ENCODE peak calls at places on chromosomes 6 and 20, in five cellular contexts. X, L, C, Y and V are unnamed samples.

GRCh38 chr6:85186546-85187170 is 263.2 kb upstream of the NT5E start:
- DNase-seq in X (peak; percentile 15), L (no peak), C (no peak), Y (no peak), V (no peak)

GRCh38 chr20:53154540-53154939 is 182.4 kb downstream of the TSHZ2 start:
- DNase-seq in L (no peak), Y (no peak), C (no peak), X (no peak), V (no peak)

GRCh38 chr20:6515261-6515660 is 252.2 kb upstream of the BMP2 start:
- DNase-seq in L (no peak), C (no peak), Y (no peak), X (peak; percentile 8), V (no peak)

GRCh38 chr6:11585426-11586016 is 48.0 kb downstream of the TMEM170B start:
- DNase-seq in L (no peak), Y (no peak), X (peak; percentile 79), C (no peak), V (no peak)

GRCh38 chr6:19410477-19410876 is 426.7 kb upstream of the ID4 start:
- DNase-seq in L (no peak), X (peak; percentile 51), Y (no peak), C (no peak), V (no peak)

GRCh38 chr20:3316131-3316530 is 77.1 kb upstream of the SLC4A11 start:
- DNase-seq in C (no peak), X (no peak), Y (no peak), L (no peak), V (peak; percentile 58)

GRCh38 chr20:40459299-40459698 is 229.7 kb downstream of the MAFB start:
- DNase-seq in L (no peak), C (no peak), Y (no peak), X (no peak), V (no peak)

GRCh38 chr6:5412663-5413062 is 151.3 kb downstream of the FARS2 start:
- DNase-seq in L (no peak), X (no peak), Y (no peak), C (no peak), V (no peak)

GRCh38 chr6:88616380-88616779 is 347.0 kb downstream of the RNGTT start:
- DNase-seq in C (no peak), Y (no peak), X (no peak), L (no peak), V (no peak)

GRCh38 chr6:140319209-140319608 is 944.8 kb upstream of the CITED2 start:
- DNase-seq in C (no peak), Y (no peak), X (peak; percentile 75), L (no peak), V (no peak)

GRCh38 chr6:3325210-3325609 is 66.5 kb downstream of the PSMG4 start:
- DNase-seq in Y (peak; percentile 63), X (peak; percentile 62), L (no peak), C (no peak), V (peak; percentile 49)

GRCh38 chr6:2110504-2110903 is 134.9 kb downstream of the GMDS start:
- DNase-seq in C (no peak), X (peak; percentile 6), Y (no peak), L (no peak), V (no peak)

GRCh38 chr20:37007898-37008649 is 56.6 kb upstream of the SAMHD1 start:
- DNase-seq in C (no peak), L (no peak), X (peak; percentile 56), Y (no peak), V (no peak)

GRCh38 chr6:32047084-32047478 is 8.9 kb downstream of the CYP21A2 start:
- DNase-seq in L (no peak), C (peak; percentile 39), X (peak; percentile 24), Y (peak; percentile 91), V (peak; percentile 68)

GRCh38 chr20:59850018-59850641 is 83.3 kb downstream of the SYCP2 start:
- DNase-seq in C (no peak), Y (no peak), L (no peak), X (peak; percentile 42), V (no peak)

GRCh38 chr6:43407296-43407695 is 20.0 kb upstream of the ABCC10 start:
- DNase-seq in Y (no peak), X (no peak), L (no peak), C (no peak), V (no peak)

GRCh38 chr6:34213772-34214171 is 22.9 kb upstream of the HMGA1 start:
- DNase-seq in C (no peak), L (no peak), X (peak; percentile 81), Y (no peak), V (no peak)

GRCh38 chr20:34875657-34876160 is 703 bp upstream of the ACSS2 start:
- DNase-seq in Y (no peak), C (no peak), L (no peak), X (no peak), V (no peak)
- TF ChIP-seq CTCF in Y (no peak), C (no peak), L (peak; percentile 17), X (no peak), V (no peak)

GRCh38 chr6:161125591-161125990 is 134.0 kb downstream of the MAP3K4 start:
- DNase-seq in C (no peak), L (no peak), X (no peak), Y (no peak), V (no peak)
- H3K4me3 ChIP-seq in C (no peak overlapping the region), L (no peak overlapping the region), X (no peak overlapping the region), Y (no peak overlapping the region), V (no peak overlapping the region)

GRCh38 chr20:63371346-63371865 is 10.3 kb upstream of the CHRNA4 start:
- DNase-seq in X (no peak), Y (no peak), C (no peak), L (no peak), V (no peak)

GRCh38 chr20:63369024-63369530 is 7.9 kb upstream of the CHRNA4 start:
- DNase-seq in X (no peak), L (no peak), C (no peak), Y (no peak), V (no peak)

GRCh38 chr20:63370623-63371176 is 9.6 kb upstream of the CHRNA4 start:
- DNase-seq in C (no peak), X (no peak), Y (no peak), L (no peak), V (no peak)

GRCh38 chr20:63368151-63368550 is 7.0 kb upstream of the CHRNA4 start:
- DNase-seq in X (no peak), Y (no peak), C (no peak), L (no peak), V (no peak)

GRCh38 chr20:63369724-63370622 is 8.8 kb upstream of the CHRNA4 start:
- DNase-seq in L (no peak), Y (no peak), C (no peak), X (no peak), V (no peak)
- TF ChIP-seq CTCF in L (no peak), Y (no peak), C (no peak), X (no peak), V (no peak)

GRCh38 chr6:118708736-118709135 is 57.3 kb upstream of the CEP85L start:
- DNase-seq in Y (no peak), L (no peak), C (no peak), X (peak; percentile 66), V (no peak)

GRCh38 chr6:118708055-118708454 is 56.7 kb upstream of the CEP85L start:
- DNase-seq in Y (no peak), L (no peak), C (no peak), X (peak; percentile 54), V (no peak)

GRCh38 chr6:118709859-118710350 is 58.5 kb upstream of the CEP85L start:
- DNase-seq in Y (no peak), X (peak; percentile 86), L (no peak), C (no peak), V (no peak)

GRCh38 chr6:118712955-118713354 is 61.6 kb upstream of the CEP85L start:
- DNase-seq in L (no peak), C (no peak), Y (no peak), X (peak; percentile 44), V (no peak)

DNA sequence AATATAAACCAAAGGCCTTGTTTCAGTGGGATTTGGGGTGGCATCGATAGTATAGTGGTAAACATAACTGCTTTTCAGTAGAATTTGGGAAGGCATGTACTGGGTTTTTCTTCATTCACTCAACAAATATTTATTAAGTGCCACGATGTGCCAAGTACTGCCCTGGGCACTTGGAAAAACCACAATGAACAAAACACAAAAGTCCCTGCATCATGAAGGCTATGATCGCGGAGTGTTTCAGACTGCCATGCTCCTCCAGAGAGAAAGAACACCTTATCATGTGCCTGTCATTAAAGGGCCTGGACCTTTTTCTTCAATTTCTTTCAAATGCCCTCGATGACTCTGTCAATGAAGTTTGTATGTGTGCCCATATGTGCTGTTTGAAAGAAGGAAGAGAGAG is 59.2 kb upstream of the CEP85L start:
- DNase-seq in X (no peak), C (no peak), L (no peak), Y (no peak), V (no peak)
- H3K4me3 ChIP-seq in X (no peak overlapping the region), C (no peak overlapping the region), L (no peak overlapping the region), Y (no peak overlapping the region), V (no peak overlapping the region)

GRCh38 chr20:32034581-32035397 is 17.3 kb upstream of the HCK start:
- DNase-seq in L (no peak), C (no peak), Y (no peak), X (no peak), V (no peak)
- TF ChIP-seq CTCF in L (no peak), C (no peak), Y (no peak), X (peak; percentile 46), V (no peak)

GRCh38 chr6:24107294-24107693 is 18.7 kb upstream of the NRSN1 start:
- DNase-seq in X (no peak), Y (no peak), L (no peak), C (no peak), V (no peak)
- H3K4me3 ChIP-seq in X (no peak overlapping the region), Y (no peak overlapping the region), L (no peak overlapping the region), C (no peak overlapping the region), V (no peak overlapping the region)

GRCh38 chr20:61875996-61876395 is 189.7 kb downstream of the TAF4 start:
- DNase-seq in X (no peak), L (no peak), Y (no peak), C (no peak), V (no peak)

GRCh38 chr20:61872371-61872900 is 193.2 kb downstream of the TAF4 start:
- DNase-seq in Y (no peak), L (no peak), X (no peak), C (no peak), V (no peak)

GRCh38 chr20:61875221-61875885 is 190.3 kb downstream of the TAF4 start:
- DNase-seq in X (no peak), L (no peak), C (no peak), Y (no peak), V (no peak)

GRCh38 chr20:61873651-61874420 is 191.8 kb downstream of the TAF4 start:
- DNase-seq in L (no peak), X (no peak), C (no peak), Y (no peak), V (no peak)

DNA sequence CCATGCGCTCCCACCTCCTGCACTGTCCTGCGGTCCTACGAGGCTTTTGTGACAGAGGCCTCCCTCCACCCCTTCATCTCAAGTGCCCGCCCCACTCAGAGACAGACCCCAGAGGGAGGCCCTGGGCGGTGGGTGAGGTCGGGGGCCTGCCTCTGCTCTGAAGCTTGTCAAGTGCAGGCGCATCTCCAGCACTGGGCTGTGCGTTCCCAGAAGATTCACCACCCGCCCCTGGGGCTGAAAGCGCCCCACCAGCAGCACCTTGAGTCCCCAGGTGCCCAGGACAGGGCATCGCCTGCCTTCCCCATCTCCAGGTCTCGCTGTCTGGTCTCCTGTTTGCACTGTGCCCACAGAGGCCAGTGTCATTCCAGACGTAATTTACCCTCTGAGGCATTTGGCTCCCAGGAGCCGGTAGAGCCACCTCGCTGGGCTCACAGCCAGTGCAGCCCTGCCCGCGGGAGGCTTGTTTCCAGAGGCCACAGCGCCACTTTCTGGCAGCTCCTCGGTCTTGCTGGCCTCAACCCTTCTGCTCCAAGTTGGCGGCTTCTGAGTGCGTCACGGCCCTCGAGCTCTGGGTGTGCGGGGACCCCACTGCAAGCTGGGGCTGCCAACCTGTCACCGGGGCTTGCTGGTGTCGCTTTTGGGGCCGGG is 191.1 kb downstream of the TAF4 start:
- DNase-seq in L (peak; percentile 62), C (no peak), Y (no peak), X (peak; percentile 18), V (no peak)
- TF ChIP-seq CTCF in L (no peak), C (no peak), Y (no peak), X (peak; percentile 43), V (no peak)